ENCODE peak calls at places on chromosomes 6 and 20, in six cellular contexts. One of them, this sample, is unnamed.

GRCh38 chr6:30590509-30590908 is 19.3 kb downstream of the ABCF1 start:
- DNase-seq in IMR-90: no peak
- DNase-seq in H1: no peak
- DNase-seq in mesenchymal stem cell: no peak
- DNase-seq in H9: no peak
- DNase-seq in mesendoderm: no peak
- DNase-seq in this sample: no peak

GRCh38 chr20:31664696-31665354 is 27.1 kb downstream of the COX4I2 start:
- DNase-seq in IMR-90: no peak
- DNase-seq in H1: no peak
- DNase-seq in mesenchymal stem cell: no peak
- DNase-seq in H9: no peak
- DNase-seq in mesendoderm: no peak
- DNase-seq in this sample: no peak

GRCh38 chr6:105994522-105995402 is 91.4 kb upstream of the PRDM1 start:
- DNase-seq in IMR-90: peak; percentile 78
- DNase-seq in H1: no peak
- DNase-seq in mesenchymal stem cell: peak; percentile 90
- DNase-seq in H9: peak; percentile 72
- DNase-seq in mesendoderm: peak; percentile 83
- DNase-seq in this sample: peak; percentile 67

GRCh38 chr20:17863577-17864292 is 104.9 kb downstream of the SNX5 start:
- DNase-seq in IMR-90: peak; percentile 52
- DNase-seq in H1: no peak
- DNase-seq in mesenchymal stem cell: no peak
- DNase-seq in H9: no peak
- DNase-seq in mesendoderm: no peak
- DNase-seq in this sample: no peak

GRCh38 chr20:29408034-29408695 is 1849.3 kb upstream of the DEFB115 start:
- DNase-seq in IMR-90: no peak
- DNase-seq in H1: no peak
- DNase-seq in mesenchymal stem cell: peak; percentile 14
- DNase-seq in H9: no peak
- DNase-seq in mesendoderm: no peak
- DNase-seq in this sample: no peak

GRCh38 chr20:2578430-2579192 is 42.2 kb downstream of the TMC2 start:
- DNase-seq in IMR-90: no peak
- DNase-seq in H1: no peak
- DNase-seq in mesenchymal stem cell: no peak
- DNase-seq in H9: no peak
- DNase-seq in mesendoderm: peak; percentile 43
- DNase-seq in this sample: no peak

GRCh38 chr20:14189794-14190402 is 147.5 kb downstream of the FLRT3 start:
- DNase-seq in IMR-90: peak; percentile 62
- DNase-seq in H1: no peak
- DNase-seq in mesenchymal stem cell: peak; percentile 38
- DNase-seq in H9: no peak
- DNase-seq in mesendoderm: peak; percentile 21
- DNase-seq in this sample: no peak

GRCh38 chr6:133447924-133448323 is 206.8 kb downstream of the EYA4 start:
- DNase-seq in IMR-90: peak; percentile 83
- DNase-seq in H1: no peak
- DNase-seq in mesenchymal stem cell: peak; percentile 52
- DNase-seq in H9: no peak
- DNase-seq in mesendoderm: no peak
- DNase-seq in this sample: no peak

GRCh38 chr6:33689148-33689494 is 22.4 kb downstream of the UQCC2 start:
- DNase-seq in IMR-90: no peak
- DNase-seq in H1: no peak
- DNase-seq in mesenchymal stem cell: no peak
- DNase-seq in H9: no peak
- DNase-seq in mesendoderm: no peak
- DNase-seq in this sample: no peak

GRCh38 chr20:53865905-53866786 is 204.2 kb downstream of the BCAS1 start:
- DNase-seq in IMR-90: peak; percentile 77
- DNase-seq in H1: no peak
- DNase-seq in mesenchymal stem cell: peak; percentile 90
- DNase-seq in H9: peak; percentile 62
- DNase-seq in mesendoderm: peak; percentile 93
- DNase-seq in this sample: peak; percentile 52
- H3K18ac ChIP-seq in IMR-90: peak overlapping the region; percentile 92
- H3K18ac ChIP-seq in H1: peak overlapping the region; percentile 79
- H3K18ac ChIP-seq in mesenchymal stem cell: peak overlapping the region; percentile 96
- H3K18ac ChIP-seq in H9: peak overlapping the region; percentile 85
- H3K18ac ChIP-seq in mesendoderm: peak overlapping the region; percentile 53
- H3K18ac ChIP-seq in this sample: no peak overlapping the region

DNA sequence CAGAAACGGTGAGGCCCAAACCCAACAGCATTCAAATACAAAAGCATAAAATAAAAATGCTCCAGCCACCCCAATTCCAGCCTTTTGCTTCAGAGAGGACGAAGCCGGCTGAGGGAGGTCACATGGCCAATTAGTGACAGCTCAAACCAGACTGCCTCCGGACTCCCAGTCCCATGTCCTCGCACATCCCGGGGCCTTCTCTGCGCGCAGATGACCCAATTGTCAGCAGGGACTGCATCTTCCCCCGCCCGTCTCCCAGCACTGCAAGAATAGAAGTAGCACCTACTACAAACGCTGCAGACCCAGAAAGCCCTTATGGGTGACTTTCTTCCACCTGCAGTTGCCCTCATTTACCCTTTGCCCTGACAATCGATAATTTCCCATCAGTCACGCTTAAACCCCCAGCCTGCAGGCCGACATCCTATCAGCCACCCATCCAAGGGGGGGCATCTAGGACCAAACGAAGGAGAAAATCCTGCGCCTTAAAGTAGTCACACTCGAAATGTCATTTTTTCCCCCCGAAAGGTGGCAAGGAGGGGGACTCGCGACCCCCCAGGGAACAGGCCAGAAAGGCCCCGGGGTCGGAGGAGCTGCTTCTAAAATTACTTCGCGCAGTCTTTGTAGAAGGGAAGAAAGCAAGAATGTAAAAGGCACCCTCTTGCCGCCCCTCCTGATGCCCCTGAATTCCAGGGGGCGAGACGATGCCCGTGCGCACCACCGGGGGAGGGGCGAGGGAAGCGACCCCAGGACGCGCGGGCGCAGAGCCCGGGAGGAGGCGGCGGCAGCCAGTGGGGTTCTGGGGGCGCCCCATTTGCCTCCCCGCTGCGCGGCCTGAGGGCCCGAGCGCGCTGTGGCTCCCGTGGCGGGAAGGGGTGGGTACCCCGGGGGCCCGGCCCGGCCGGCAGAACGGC is 792 bp downstream of the SLC23A2 start:
- DNase-seq in IMR-90: peak; percentile 18
- DNase-seq in H1: no peak
- DNase-seq in mesenchymal stem cell: peak; percentile 30
- DNase-seq in H9: peak; percentile 54
- DNase-seq in mesendoderm: peak; percentile 27
- DNase-seq in this sample: no peak
- H3K18ac ChIP-seq in IMR-90: no peak overlapping the region
- H3K18ac ChIP-seq in H1: no peak overlapping the region
- H3K18ac ChIP-seq in mesenchymal stem cell: no peak overlapping the region
- H3K18ac ChIP-seq in H9: no peak overlapping the region
- H3K18ac ChIP-seq in mesendoderm: peak overlapping the region; percentile 78
- H3K18ac ChIP-seq in this sample: peak overlapping the region; percentile 89

GRCh38 chr6:158026901-158027589 is 45.4 kb downstream of the SYNJ2 start:
- DNase-seq in IMR-90: no peak
- DNase-seq in H1: no peak
- DNase-seq in mesenchymal stem cell: no peak
- DNase-seq in H9: no peak
- DNase-seq in mesendoderm: no peak
- DNase-seq in this sample: no peak

GRCh38 chr6:158029668-158030230 is 48.1 kb downstream of the SYNJ2 start:
- DNase-seq in IMR-90: no peak
- DNase-seq in H1: no peak
- DNase-seq in mesenchymal stem cell: peak; percentile 26
- DNase-seq in H9: no peak
- DNase-seq in mesendoderm: no peak
- DNase-seq in this sample: no peak

GRCh38 chr6:158027590-158028285 is 46.1 kb downstream of the SYNJ2 start:
- DNase-seq in IMR-90: no peak
- DNase-seq in H1: no peak
- DNase-seq in mesenchymal stem cell: no peak
- DNase-seq in H9: no peak
- DNase-seq in mesendoderm: peak; percentile 64
- DNase-seq in this sample: no peak

GRCh38 chr6:158028876-158029275 is 47.2 kb downstream of the SYNJ2 start:
- DNase-seq in IMR-90: no peak
- DNase-seq in H1: no peak
- DNase-seq in mesenchymal stem cell: no peak
- DNase-seq in H9: no peak
- DNase-seq in mesendoderm: no peak
- DNase-seq in this sample: no peak

DNA sequence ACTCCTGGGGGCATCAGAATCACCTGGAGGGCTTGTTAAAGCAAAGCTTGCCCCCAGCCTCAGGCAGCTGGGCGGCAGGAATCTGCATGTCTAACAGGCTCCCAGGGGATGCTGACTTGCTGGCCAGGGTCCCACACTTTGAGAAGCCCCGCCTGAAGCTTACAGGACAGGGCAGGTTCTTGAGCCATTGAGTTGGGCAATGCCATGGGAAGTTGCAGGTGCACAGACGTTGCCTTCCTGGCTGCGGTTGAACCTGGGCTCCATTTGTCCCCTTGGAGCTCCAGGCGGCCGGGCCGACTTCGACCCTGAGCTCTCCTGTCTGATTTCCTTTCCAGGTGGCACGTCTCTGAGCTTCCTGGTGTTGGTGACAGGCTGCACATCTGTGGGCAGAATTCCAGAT is 46.8 kb downstream of the SYNJ2 start:
- DNase-seq in IMR-90: no peak
- DNase-seq in H1: no peak
- DNase-seq in mesenchymal stem cell: no peak
- DNase-seq in H9: no peak
- DNase-seq in mesendoderm: no peak
- DNase-seq in this sample: no peak
- H3K18ac ChIP-seq in IMR-90: no peak overlapping the region
- H3K18ac ChIP-seq in H1: no peak overlapping the region
- H3K18ac ChIP-seq in mesenchymal stem cell: peak overlapping the region; percentile 99
- H3K18ac ChIP-seq in H9: no peak overlapping the region
- H3K18ac ChIP-seq in mesendoderm: no peak overlapping the region
- H3K18ac ChIP-seq in this sample: peak overlapping the region; percentile 27

DNA sequence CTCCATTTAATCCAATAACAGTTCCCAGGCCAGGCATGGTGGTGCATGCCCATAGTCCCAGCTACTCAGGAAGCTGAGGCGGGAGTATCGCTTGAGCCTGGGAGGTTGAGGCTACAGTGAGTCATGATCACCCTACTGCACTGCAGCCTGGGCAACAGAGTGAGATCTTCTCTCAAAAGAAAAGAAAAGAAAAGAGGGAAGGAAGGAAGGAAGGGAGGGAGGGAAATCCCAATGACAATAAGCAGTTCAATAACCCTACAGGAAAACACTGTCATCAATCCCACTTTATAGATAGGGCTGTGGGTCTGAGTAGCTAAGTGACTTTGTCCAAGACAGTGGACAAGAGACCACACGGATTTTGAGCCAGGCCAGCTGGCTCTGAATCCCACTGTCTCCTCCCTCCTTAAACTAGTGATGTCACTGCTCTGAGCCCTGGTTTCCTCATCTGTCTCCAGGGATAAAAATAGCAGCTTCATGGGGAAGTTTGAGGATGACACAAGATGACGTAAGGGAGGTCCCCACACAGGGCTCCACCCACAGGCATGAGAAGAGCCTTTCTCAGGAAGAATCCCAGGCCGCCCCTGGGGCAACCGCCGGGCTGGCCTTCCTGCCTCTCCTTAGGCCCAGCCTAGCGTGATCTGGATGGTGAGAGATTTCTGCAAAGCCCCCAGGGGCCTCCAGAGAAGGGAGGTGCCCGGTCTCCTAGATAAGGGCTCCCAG is 7.2 kb upstream of the TRIB3 start:
- DNase-seq in IMR-90: peak; percentile 92
- DNase-seq in H1: no peak
- DNase-seq in mesenchymal stem cell: peak; percentile 99
- DNase-seq in H9: peak; percentile 52
- DNase-seq in mesendoderm: peak; percentile 94
- DNase-seq in this sample: no peak
- H3K18ac ChIP-seq in IMR-90: peak overlapping the region; percentile 12
- H3K18ac ChIP-seq in H1: no peak overlapping the region
- H3K18ac ChIP-seq in mesenchymal stem cell: peak overlapping the region; percentile 66
- H3K18ac ChIP-seq in H9: no peak overlapping the region
- H3K18ac ChIP-seq in mesendoderm: no peak overlapping the region
- H3K18ac ChIP-seq in this sample: no peak overlapping the region